ENCODE peak calls at places on chromosomes 2 and 18, in eight cellular contexts. One of them, this sample, is unnamed.

GRCh38 chr2:212073360-212073759 is 465.2 kb downstream of the ERBB4 start:
- DNase-seq in psoas muscle: no peak
- DNase-seq in brain microvascular endothelial cell: no peak
- DNase-seq in uterus: no peak
- DNase-seq in IMR-90: no peak
- DNase-seq in left ventricle myocardium inferior: no peak
- DNase-seq in small intestine: no peak
- DNase-seq in CD8-positive, alpha-beta memory T cell: no peak
- DNase-seq in this sample: no peak

GRCh38 chr2:24276349-24276899 is 83.9 kb downstream of the ITSN2 start:
- DNase-seq in left ventricle myocardium inferior: no peak
- DNase-seq in IMR-90: peak
- DNase-seq in uterus: no peak
- DNase-seq in CD8-positive, alpha-beta memory T cell: no peak
- DNase-seq in brain microvascular endothelial cell: no peak
- DNase-seq in small intestine: peak
- DNase-seq in psoas muscle: no peak
- DNase-seq in this sample: no peak

GRCh38 chr18:67428805-67429204 is 87.7 kb downstream of the DSEL start:
- DNase-seq in uterus: no peak
- DNase-seq in CD8-positive, alpha-beta memory T cell: no peak
- DNase-seq in brain microvascular endothelial cell: peak
- DNase-seq in small intestine: no peak
- DNase-seq in left ventricle myocardium inferior: no peak
- DNase-seq in psoas muscle: no peak
- DNase-seq in IMR-90: peak
- DNase-seq in this sample: peak

GRCh38 chr2:30209227-30209626 is 22.1 kb upstream of the LBH start:
- DNase-seq in uterus: no peak
- DNase-seq in IMR-90: no peak
- DNase-seq in left ventricle myocardium inferior: no peak
- DNase-seq in CD8-positive, alpha-beta memory T cell: no peak
- DNase-seq in brain microvascular endothelial cell: no peak
- DNase-seq in small intestine: no peak
- DNase-seq in psoas muscle: no peak
- DNase-seq in this sample: no peak

GRCh38 chr18:2441544-2441943 is 129.8 kb downstream of the METTL4 start:
- DNase-seq in IMR-90: peak
- DNase-seq in brain microvascular endothelial cell: peak
- DNase-seq in left ventricle myocardium inferior: no peak
- DNase-seq in psoas muscle: no peak
- DNase-seq in uterus: no peak
- DNase-seq in small intestine: no peak
- DNase-seq in CD8-positive, alpha-beta memory T cell: no peak
- DNase-seq in this sample: peak

GRCh38 chr18:51191139-51191717 is 6.3 kb downstream of the MEX3C start:
- DNase-seq in left ventricle myocardium inferior: no peak
- DNase-seq in IMR-90: no peak
- DNase-seq in small intestine: peak
- DNase-seq in psoas muscle: no peak
- DNase-seq in uterus: no peak
- DNase-seq in CD8-positive, alpha-beta memory T cell: peak
- DNase-seq in brain microvascular endothelial cell: no peak
- DNase-seq in this sample: peak

GRCh38 chr2:97935719-97936161 is 60.0 kb downstream of the TMEM131 start:
- DNase-seq in psoas muscle: no peak
- DNase-seq in brain microvascular endothelial cell: peak
- DNase-seq in left ventricle myocardium inferior: no peak
- DNase-seq in small intestine: peak
- DNase-seq in CD8-positive, alpha-beta memory T cell: no peak
- DNase-seq in uterus: no peak
- DNase-seq in IMR-90: peak
- DNase-seq in this sample: peak

GRCh38 chr2:218398437-218399390 is 954 bp upstream of the CTDSP1 start:
- DNase-seq in IMR-90: peak
- DNase-seq in left ventricle myocardium inferior: peak
- DNase-seq in small intestine: peak
- DNase-seq in psoas muscle: peak
- DNase-seq in uterus: peak
- DNase-seq in CD8-positive, alpha-beta memory T cell: peak
- DNase-seq in brain microvascular endothelial cell: peak
- DNase-seq in this sample: peak

GRCh38 chr2:55585451-55586079 is 31.9 kb downstream of the PPP4R3B start:
- DNase-seq in CD8-positive, alpha-beta memory T cell: no peak
- DNase-seq in left ventricle myocardium inferior: no peak
- DNase-seq in IMR-90: peak
- DNase-seq in brain microvascular endothelial cell: peak
- DNase-seq in small intestine: no peak
- DNase-seq in uterus: no peak
- DNase-seq in psoas muscle: no peak
- DNase-seq in this sample: peak

GRCh38 chr18:78376036-78376435 is 603.6 kb upstream of the SALL3 start:
- DNase-seq in brain microvascular endothelial cell: no peak
- DNase-seq in IMR-90: no peak
- DNase-seq in small intestine: no peak
- DNase-seq in psoas muscle: no peak
- DNase-seq in CD8-positive, alpha-beta memory T cell: no peak
- DNase-seq in left ventricle myocardium inferior: no peak
- DNase-seq in uterus: no peak
- DNase-seq in this sample: no peak

GRCh38 chr2:219331560-219332213 is 857 bp downstream of the RESP18 start:
- DNase-seq in IMR-90: peak
- DNase-seq in brain microvascular endothelial cell: peak
- DNase-seq in CD8-positive, alpha-beta memory T cell: no peak
- DNase-seq in small intestine: peak
- DNase-seq in psoas muscle: peak
- DNase-seq in left ventricle myocardium inferior: peak
- DNase-seq in uterus: no peak
- DNase-seq in this sample: peak

GRCh38 chr2:175330195-175330594 is 148.7 kb upstream of the ATP5MC3 start:
- DNase-seq in left ventricle myocardium inferior: no peak
- DNase-seq in IMR-90: no peak
- DNase-seq in CD8-positive, alpha-beta memory T cell: no peak
- DNase-seq in brain microvascular endothelial cell: no peak
- DNase-seq in uterus: no peak
- DNase-seq in psoas muscle: no peak
- DNase-seq in small intestine: no peak
- DNase-seq in this sample: no peak

GRCh38 chr2:62660582-62661262 is 44.8 kb upstream of the EHBP1 start:
- DNase-seq in IMR-90: peak
- DNase-seq in left ventricle myocardium inferior: no peak
- DNase-seq in CD8-positive, alpha-beta memory T cell: no peak
- DNase-seq in psoas muscle: no peak
- DNase-seq in small intestine: no peak
- DNase-seq in brain microvascular endothelial cell: peak
- DNase-seq in uterus: no peak
- DNase-seq in this sample: peak

GRCh38 chr2:127735044-127735443 is 33.7 kb downstream of the SFT2D3 start:
- DNase-seq in psoas muscle: no peak
- DNase-seq in IMR-90: no peak
- DNase-seq in CD8-positive, alpha-beta memory T cell: no peak
- DNase-seq in small intestine: no peak
- DNase-seq in uterus: no peak
- DNase-seq in brain microvascular endothelial cell: no peak
- DNase-seq in left ventricle myocardium inferior: no peak
- DNase-seq in this sample: no peak

GRCh38 chr2:54522624-54523281 is 66.6 kb downstream of the SPTBN1 start:
- DNase-seq in uterus: no peak
- DNase-seq in brain microvascular endothelial cell: peak
- DNase-seq in CD8-positive, alpha-beta memory T cell: peak
- DNase-seq in left ventricle myocardium inferior: no peak
- DNase-seq in small intestine: peak
- DNase-seq in psoas muscle: no peak
- DNase-seq in IMR-90: peak
- DNase-seq in this sample: peak

GRCh38 chr2:122980672-122981071 is 1044.4 kb upstream of the CNTNAP5 start:
- DNase-seq in uterus: no peak
- DNase-seq in CD8-positive, alpha-beta memory T cell: no peak
- DNase-seq in psoas muscle: peak
- DNase-seq in left ventricle myocardium inferior: peak
- DNase-seq in IMR-90: no peak
- DNase-seq in brain microvascular endothelial cell: no peak
- DNase-seq in small intestine: no peak
- DNase-seq in this sample: no peak

GRCh38 chr2:195657634-195658540 is 861 bp downstream of the SLC39A10 start:
- DNase-seq in uterus: peak
- DNase-seq in psoas muscle: peak
- DNase-seq in left ventricle myocardium inferior: peak
- DNase-seq in CD8-positive, alpha-beta memory T cell: peak
- DNase-seq in small intestine: peak
- DNase-seq in IMR-90: peak
- DNase-seq in brain microvascular endothelial cell: peak
- DNase-seq in this sample: peak

GRCh38 chr2:207836526-207837133 is 66.9 kb upstream of the FZD5 start:
- DNase-seq in brain microvascular endothelial cell: no peak
- DNase-seq in IMR-90: no peak
- DNase-seq in CD8-positive, alpha-beta memory T cell: no peak
- DNase-seq in psoas muscle: no peak
- DNase-seq in left ventricle myocardium inferior: peak
- DNase-seq in uterus: no peak
- DNase-seq in small intestine: peak
- DNase-seq in this sample: no peak
- H3K27ac ChIP-seq in brain microvascular endothelial cell: no peak
- H3K27ac ChIP-seq in IMR-90: no peak
- H3K27ac ChIP-seq in CD8-positive, alpha-beta memory T cell: no peak
- H3K27ac ChIP-seq in psoas muscle: peak
- H3K27ac ChIP-seq in left ventricle myocardium inferior: peak
- H3K27ac ChIP-seq in uterus: no peak
- H3K27ac ChIP-seq in small intestine: no peak
- H3K27ac ChIP-seq in this sample: no peak

GRCh38 chr18:69558088-69558487 is 157.4 kb downstream of the DOK6 start:
- DNase-seq in IMR-90: no peak
- DNase-seq in CD8-positive, alpha-beta memory T cell: no peak
- DNase-seq in left ventricle myocardium inferior: no peak
- DNase-seq in uterus: no peak
- DNase-seq in small intestine: no peak
- DNase-seq in psoas muscle: no peak
- DNase-seq in brain microvascular endothelial cell: no peak
- DNase-seq in this sample: no peak
- H3K27ac ChIP-seq in IMR-90: no peak
- H3K27ac ChIP-seq in CD8-positive, alpha-beta memory T cell: no peak
- H3K27ac ChIP-seq in left ventricle myocardium inferior: no peak
- H3K27ac ChIP-seq in uterus: no peak
- H3K27ac ChIP-seq in small intestine: no peak
- H3K27ac ChIP-seq in psoas muscle: no peak
- H3K27ac ChIP-seq in brain microvascular endothelial cell: no peak
- H3K27ac ChIP-seq in this sample: no peak

DNA sequence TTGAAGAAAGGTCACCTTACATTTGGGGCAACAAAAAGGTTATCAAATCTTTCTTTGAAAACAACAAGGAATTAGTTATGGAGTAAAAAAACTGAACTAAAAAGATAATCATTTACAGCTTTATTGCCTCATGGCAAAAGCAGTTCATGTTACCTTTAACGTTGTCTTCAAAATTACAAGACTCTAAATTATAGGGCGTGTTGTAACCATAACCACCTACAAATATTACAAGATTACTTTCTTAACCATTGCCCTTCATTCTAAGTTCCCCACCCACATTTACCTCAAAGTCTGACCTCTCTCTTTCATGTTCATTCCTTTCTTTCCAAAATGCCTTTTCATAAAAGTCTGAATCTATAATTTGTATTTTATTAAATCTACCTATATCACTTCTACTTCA is 74.6 kb upstream of the LRATD1 start:
- DNase-seq in psoas muscle: no peak
- DNase-seq in small intestine: peak
- DNase-seq in CD8-positive, alpha-beta memory T cell: no peak
- DNase-seq in uterus: no peak
- DNase-seq in left ventricle myocardium inferior: no peak
- DNase-seq in IMR-90: no peak
- DNase-seq in brain microvascular endothelial cell: no peak
- DNase-seq in this sample: no peak
- H3K27ac ChIP-seq in psoas muscle: no peak
- H3K27ac ChIP-seq in small intestine: no peak
- H3K27ac ChIP-seq in CD8-positive, alpha-beta memory T cell: no peak
- H3K27ac ChIP-seq in uterus: no peak
- H3K27ac ChIP-seq in left ventricle myocardium inferior: no peak
- H3K27ac ChIP-seq in IMR-90: no peak
- H3K27ac ChIP-seq in brain microvascular endothelial cell: no peak
- H3K27ac ChIP-seq in this sample: no peak

GRCh38 chr2:234971494-234971893 is 19.7 kb downstream of the SH3BP4 start:
- DNase-seq in small intestine: no peak
- DNase-seq in brain microvascular endothelial cell: no peak
- DNase-seq in CD8-positive, alpha-beta memory T cell: no peak
- DNase-seq in left ventricle myocardium inferior: no peak
- DNase-seq in IMR-90: no peak
- DNase-seq in psoas muscle: no peak
- DNase-seq in uterus: no peak
- DNase-seq in this sample: no peak

GRCh38 chr2:234967874-234968208 is 16.0 kb downstream of the SH3BP4 start:
- DNase-seq in uterus: no peak
- DNase-seq in CD8-positive, alpha-beta memory T cell: no peak
- DNase-seq in psoas muscle: no peak
- DNase-seq in left ventricle myocardium inferior: no peak
- DNase-seq in IMR-90: no peak
- DNase-seq in small intestine: peak
- DNase-seq in brain microvascular endothelial cell: no peak
- DNase-seq in this sample: no peak

GRCh38 chr2:234970467-234970866 is 18.6 kb downstream of the SH3BP4 start:
- DNase-seq in IMR-90: peak
- DNase-seq in small intestine: peak
- DNase-seq in CD8-positive, alpha-beta memory T cell: no peak
- DNase-seq in brain microvascular endothelial cell: no peak
- DNase-seq in uterus: no peak
- DNase-seq in left ventricle myocardium inferior: no peak
- DNase-seq in psoas muscle: no peak
- DNase-seq in this sample: peak

GRCh38 chr2:234968633-234969328 is 17.0 kb downstream of the SH3BP4 start:
- DNase-seq in CD8-positive, alpha-beta memory T cell: no peak
- DNase-seq in psoas muscle: no peak
- DNase-seq in small intestine: no peak
- DNase-seq in left ventricle myocardium inferior: no peak
- DNase-seq in uterus: no peak
- DNase-seq in brain microvascular endothelial cell: no peak
- DNase-seq in IMR-90: no peak
- DNase-seq in this sample: no peak

DNA sequence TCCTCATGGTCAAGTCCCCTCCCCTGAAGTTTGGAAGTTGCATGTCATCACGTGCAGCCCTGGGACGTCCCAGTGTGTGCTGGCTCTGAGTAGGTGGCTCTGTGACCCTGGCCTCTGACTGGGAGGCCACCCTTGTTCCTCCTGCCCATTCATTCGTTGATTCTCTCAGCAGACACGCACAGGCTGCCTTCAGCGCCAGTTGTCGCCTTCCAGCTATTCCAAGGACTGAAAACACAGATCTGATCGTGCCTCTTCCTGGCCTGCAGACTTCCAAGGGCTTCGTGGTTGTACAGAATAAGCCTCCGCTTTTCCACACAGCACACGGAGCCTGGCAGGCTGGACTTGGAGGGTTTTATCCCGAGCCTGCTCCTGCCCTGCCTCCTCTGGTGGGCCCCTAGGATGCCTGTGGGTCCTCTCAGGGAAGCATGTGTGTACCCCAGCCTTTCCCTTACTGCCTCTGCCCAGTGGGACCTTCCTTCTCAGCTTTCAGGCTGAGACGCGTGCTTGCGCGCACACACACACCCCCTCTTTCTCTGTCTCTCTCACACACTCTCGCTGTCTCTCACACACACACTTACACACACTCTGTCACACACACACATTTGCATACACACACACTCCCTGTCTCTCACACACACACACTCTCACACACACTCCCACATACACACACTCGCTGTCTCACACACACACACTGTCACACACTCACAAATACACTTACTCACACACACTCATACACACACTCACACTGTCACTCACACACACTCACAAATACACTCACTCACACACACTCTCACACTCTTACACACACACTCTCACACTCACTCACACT is 17.7 kb downstream of the SH3BP4 start:
- DNase-seq in CD8-positive, alpha-beta memory T cell: no peak
- DNase-seq in small intestine: no peak
- DNase-seq in uterus: no peak
- DNase-seq in IMR-90: no peak
- DNase-seq in brain microvascular endothelial cell: no peak
- DNase-seq in left ventricle myocardium inferior: no peak
- DNase-seq in psoas muscle: no peak
- DNase-seq in this sample: peak
- H3K27ac ChIP-seq in CD8-positive, alpha-beta memory T cell: no peak
- H3K27ac ChIP-seq in small intestine: peak
- H3K27ac ChIP-seq in uterus: no peak
- H3K27ac ChIP-seq in IMR-90: peak
- H3K27ac ChIP-seq in brain microvascular endothelial cell: peak
- H3K27ac ChIP-seq in left ventricle myocardium inferior: peak
- H3K27ac ChIP-seq in psoas muscle: no peak
- H3K27ac ChIP-seq in this sample: peak